ENCODE peak calls at places on chromosomes 11 and 22, in seven cellular contexts. One of them, this sample, is unnamed.

GRCh38 chr22:43356881-43357280 is 13.7 kb upstream of the SCUBE1 start:
- DNase-seq in esophagus squamous epithelium: no peak
- DNase-seq in NB4: no peak
- DNase-seq in upper lobe of left lung: no peak
- DNase-seq in GM12891: no peak
- DNase-seq in esophagus muscularis mucosa: no peak
- DNase-seq in body of pancreas: no peak
- DNase-seq in this sample: no peak

GRCh38 chr11:57527056-57527631 is 3.4 kb downstream of the TIMM10 start:
- DNase-seq in esophagus squamous epithelium: no peak
- DNase-seq in NB4: peak; percentile 77
- DNase-seq in upper lobe of left lung: peak; percentile 77
- DNase-seq in GM12891: no peak
- DNase-seq in esophagus muscularis mucosa: peak; percentile 93
- DNase-seq in body of pancreas: peak; percentile 83
- DNase-seq in this sample: no peak

GRCh38 chr11:35937751-35938150 is 6.1 kb upstream of the LDLRAD3 start:
- DNase-seq in esophagus squamous epithelium: no peak
- DNase-seq in NB4: no peak
- DNase-seq in upper lobe of left lung: no peak
- DNase-seq in GM12891: no peak
- DNase-seq in esophagus muscularis mucosa: no peak
- DNase-seq in body of pancreas: no peak
- DNase-seq in this sample: no peak

GRCh38 chr22:45272498-45272897 is 12.3 kb upstream of the UPK3A start:
- DNase-seq in esophagus squamous epithelium: no peak
- DNase-seq in NB4: no peak
- DNase-seq in upper lobe of left lung: no peak
- DNase-seq in GM12891: no peak
- DNase-seq in esophagus muscularis mucosa: no peak
- DNase-seq in body of pancreas: no peak
- DNase-seq in this sample: no peak

GRCh38 chr11:13216019-13217006 is 61.3 kb upstream of the BMAL1 start:
- DNase-seq in esophagus squamous epithelium: no peak
- DNase-seq in NB4: peak; percentile 86
- DNase-seq in upper lobe of left lung: no peak
- DNase-seq in GM12891: no peak
- DNase-seq in esophagus muscularis mucosa: no peak
- DNase-seq in body of pancreas: peak; percentile 10
- DNase-seq in this sample: peak; percentile 84

GRCh38 chr22:46122511-46122971 is 27.8 kb upstream of the PPARA start:
- DNase-seq in esophagus squamous epithelium: no peak
- DNase-seq in NB4: peak; percentile 74
- DNase-seq in upper lobe of left lung: peak; percentile 74
- DNase-seq in GM12891: peak; percentile 95
- DNase-seq in esophagus muscularis mucosa: no peak
- DNase-seq in body of pancreas: peak; percentile 71
- DNase-seq in this sample: peak; percentile 62

GRCh38 chr11:86575208-86575855 is 97.1 kb downstream of the ME3 start:
- DNase-seq in esophagus squamous epithelium: no peak
- DNase-seq in NB4: no peak
- DNase-seq in upper lobe of left lung: no peak
- DNase-seq in GM12891: no peak
- DNase-seq in esophagus muscularis mucosa: no peak
- DNase-seq in body of pancreas: no peak
- DNase-seq in this sample: no peak

GRCh38 chr11:106998644-106999043 is 19.6 kb downstream of the GUCY1A2 start:
- DNase-seq in esophagus squamous epithelium: no peak
- DNase-seq in NB4: no peak
- DNase-seq in upper lobe of left lung: no peak
- DNase-seq in GM12891: no peak
- DNase-seq in esophagus muscularis mucosa: no peak
- DNase-seq in body of pancreas: no peak
- DNase-seq in this sample: no peak

GRCh38 chr11:128771102-128771501 is 77.2 kb downstream of the FLI1 start:
- DNase-seq in esophagus squamous epithelium: no peak
- DNase-seq in NB4: no peak
- DNase-seq in upper lobe of left lung: no peak
- DNase-seq in GM12891: no peak
- DNase-seq in esophagus muscularis mucosa: no peak
- DNase-seq in body of pancreas: no peak
- DNase-seq in this sample: no peak

GRCh38 chr11:71447791-71448256 is 369 bp downstream of the DHCR7 start:
- DNase-seq in esophagus squamous epithelium: no peak
- DNase-seq in NB4: peak; percentile 44
- DNase-seq in upper lobe of left lung: peak; percentile 32
- DNase-seq in GM12891: no peak
- DNase-seq in esophagus muscularis mucosa: no peak
- DNase-seq in body of pancreas: no peak
- DNase-seq in this sample: no peak

GRCh38 chr11:12784987-12785386 is 110.8 kb downstream of the TEAD1 start:
- DNase-seq in esophagus squamous epithelium: no peak
- DNase-seq in NB4: no peak
- DNase-seq in upper lobe of left lung: no peak
- DNase-seq in GM12891: no peak
- DNase-seq in esophagus muscularis mucosa: no peak
- DNase-seq in body of pancreas: no peak
- DNase-seq in this sample: no peak

GRCh38 chr11:75096456-75097172 is at the start of gene OR2AT4:
- DNase-seq in esophagus squamous epithelium: no peak
- DNase-seq in NB4: no peak
- DNase-seq in upper lobe of left lung: no peak
- DNase-seq in GM12891: no peak
- DNase-seq in esophagus muscularis mucosa: no peak
- DNase-seq in body of pancreas: no peak
- DNase-seq in this sample: no peak
- TF ChIP-seq POLR2A in esophagus squamous epithelium: no peak
- TF ChIP-seq POLR2A in NB4: no peak
- TF ChIP-seq POLR2A in upper lobe of left lung: no peak
- TF ChIP-seq POLR2A in GM12891: no peak
- TF ChIP-seq POLR2A in esophagus muscularis mucosa: no peak
- TF ChIP-seq POLR2A in body of pancreas: no peak
- TF ChIP-seq POLR2A in this sample: no peak

DNA sequence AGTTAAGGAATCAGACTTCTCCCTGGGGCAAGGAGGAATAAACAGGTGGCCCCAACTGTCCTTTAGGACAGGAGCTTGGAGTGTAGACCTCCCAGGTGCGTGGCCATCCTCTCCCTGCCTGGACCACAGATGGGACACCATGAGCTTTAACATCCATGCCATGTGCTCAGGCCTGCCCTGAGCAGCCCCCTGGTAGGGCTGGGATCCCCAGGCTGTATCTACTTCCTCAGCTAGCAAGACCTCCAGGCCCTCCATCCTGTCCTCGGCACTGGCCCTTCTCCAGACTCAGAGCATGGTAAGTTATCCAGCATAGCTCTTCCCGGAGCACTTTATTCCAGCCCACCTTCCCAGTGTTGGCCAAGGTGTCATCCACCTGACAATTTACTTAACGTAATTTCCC is 5.7 kb downstream of the CD6 start:
- DNase-seq in esophagus squamous epithelium: no peak
- DNase-seq in NB4: no peak
- DNase-seq in upper lobe of left lung: no peak
- DNase-seq in GM12891: no peak
- DNase-seq in esophagus muscularis mucosa: no peak
- DNase-seq in body of pancreas: no peak
- DNase-seq in this sample: no peak
- TF ChIP-seq POLR2A in esophagus squamous epithelium: no peak
- TF ChIP-seq POLR2A in NB4: no peak
- TF ChIP-seq POLR2A in upper lobe of left lung: no peak
- TF ChIP-seq POLR2A in GM12891: no peak
- TF ChIP-seq POLR2A in esophagus muscularis mucosa: no peak
- TF ChIP-seq POLR2A in body of pancreas: no peak
- TF ChIP-seq POLR2A in this sample: no peak

DNA sequence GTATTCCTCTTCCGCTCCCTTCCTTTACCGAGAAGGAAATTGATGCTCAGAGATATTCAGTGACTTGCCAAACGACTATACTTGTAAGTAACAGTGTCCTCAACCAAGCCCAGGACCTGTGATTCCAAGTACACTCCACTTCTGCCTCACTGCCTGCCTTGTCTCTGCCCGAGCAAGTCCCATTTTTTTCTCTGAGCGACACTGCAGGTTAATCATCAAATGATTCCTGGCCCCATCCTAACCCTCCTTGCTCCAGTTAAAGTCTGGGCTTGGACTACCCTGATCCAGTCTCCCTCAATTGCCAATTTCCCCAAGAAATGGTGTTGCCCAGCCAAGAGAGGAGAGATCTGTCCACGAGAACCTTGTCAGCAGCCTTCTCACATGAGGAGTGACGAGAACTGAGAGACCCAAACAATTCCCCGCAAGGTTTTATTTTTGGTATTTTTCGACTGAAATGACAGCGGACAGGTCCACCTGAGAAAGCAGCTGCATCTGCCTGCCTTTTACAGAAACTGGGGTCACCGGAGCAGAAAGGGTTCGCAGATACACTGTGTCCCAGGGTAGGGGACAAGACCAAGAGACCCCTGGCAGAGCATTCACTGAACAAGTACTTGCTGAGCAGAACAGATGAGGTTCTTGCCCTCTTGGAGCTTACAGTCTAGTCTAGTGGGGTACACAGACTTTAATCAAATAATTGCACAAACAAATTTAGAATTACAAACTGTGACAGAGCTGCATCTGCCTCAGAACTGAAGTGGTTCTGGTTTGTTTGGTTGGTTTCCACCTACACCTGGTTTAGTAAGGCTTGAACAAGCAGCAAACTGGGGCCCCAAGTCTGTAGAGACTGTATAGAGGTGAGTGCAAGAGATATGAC is 11.4 kb downstream of the POU2AF1 start:
- DNase-seq in esophagus squamous epithelium: no peak
- DNase-seq in NB4: no peak
- DNase-seq in upper lobe of left lung: no peak
- DNase-seq in GM12891: no peak
- DNase-seq in esophagus muscularis mucosa: no peak
- DNase-seq in body of pancreas: no peak
- DNase-seq in this sample: no peak
- TF ChIP-seq POLR2A in esophagus squamous epithelium: no peak
- TF ChIP-seq POLR2A in NB4: no peak
- TF ChIP-seq POLR2A in upper lobe of left lung: no peak
- TF ChIP-seq POLR2A in GM12891: no peak
- TF ChIP-seq POLR2A in esophagus muscularis mucosa: no peak
- TF ChIP-seq POLR2A in body of pancreas: no peak
- TF ChIP-seq POLR2A in this sample: no peak

GRCh38 chr11:60984149-60984548 is 12.7 kb downstream of the CD6 start:
- DNase-seq in esophagus squamous epithelium: no peak
- DNase-seq in NB4: no peak
- DNase-seq in upper lobe of left lung: no peak
- DNase-seq in GM12891: no peak
- DNase-seq in esophagus muscularis mucosa: no peak
- DNase-seq in body of pancreas: no peak
- DNase-seq in this sample: no peak

GRCh38 chr11:60985501-60985900 is 14.0 kb downstream of the CD6 start:
- DNase-seq in esophagus squamous epithelium: no peak
- DNase-seq in NB4: no peak
- DNase-seq in upper lobe of left lung: no peak
- DNase-seq in GM12891: no peak
- DNase-seq in esophagus muscularis mucosa: no peak
- DNase-seq in body of pancreas: no peak
- DNase-seq in this sample: no peak

GRCh38 chr11:60982184-60982583 is 10.7 kb downstream of the CD6 start:
- DNase-seq in esophagus squamous epithelium: no peak
- DNase-seq in NB4: no peak
- DNase-seq in upper lobe of left lung: no peak
- DNase-seq in GM12891: no peak
- DNase-seq in esophagus muscularis mucosa: no peak
- DNase-seq in body of pancreas: no peak
- DNase-seq in this sample: no peak

GRCh38 chr11:60985991-60986915 is 14.8 kb downstream of the CD6 start:
- DNase-seq in esophagus squamous epithelium: no peak
- DNase-seq in NB4: peak; percentile 68
- DNase-seq in upper lobe of left lung: peak; percentile 62
- DNase-seq in GM12891: no peak
- DNase-seq in esophagus muscularis mucosa: no peak
- DNase-seq in body of pancreas: peak; percentile 69
- DNase-seq in this sample: peak; percentile 54

DNA sequence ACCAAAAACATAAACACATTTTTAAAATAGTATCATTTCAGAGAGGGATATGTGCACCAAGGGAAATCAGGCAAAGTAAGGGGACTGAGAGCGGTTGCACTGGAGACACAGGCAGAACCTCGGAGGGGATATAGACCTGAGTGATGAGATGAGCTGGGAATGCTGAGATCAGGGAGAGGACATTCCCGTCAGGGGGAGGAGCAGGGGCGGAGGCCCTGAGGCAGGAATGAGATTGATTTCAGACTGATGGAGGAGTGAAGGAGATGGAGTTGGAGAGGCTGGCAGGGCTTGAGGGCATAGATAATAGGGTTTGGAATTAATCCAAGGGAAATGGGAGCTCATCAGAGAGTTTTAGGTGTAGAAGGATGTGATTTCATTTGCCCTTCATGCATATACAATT is 13.1 kb downstream of the CD6 start:
- DNase-seq in esophagus squamous epithelium: no peak
- DNase-seq in NB4: no peak
- DNase-seq in upper lobe of left lung: no peak
- DNase-seq in GM12891: no peak
- DNase-seq in esophagus muscularis mucosa: no peak
- DNase-seq in body of pancreas: no peak
- DNase-seq in this sample: no peak
- TF ChIP-seq POLR2A in esophagus squamous epithelium: no peak
- TF ChIP-seq POLR2A in NB4: no peak
- TF ChIP-seq POLR2A in upper lobe of left lung: no peak
- TF ChIP-seq POLR2A in GM12891: no peak
- TF ChIP-seq POLR2A in esophagus muscularis mucosa: no peak
- TF ChIP-seq POLR2A in body of pancreas: no peak
- TF ChIP-seq POLR2A in this sample: no peak

GRCh38 chr11:77252555-77253270 is 48.8 kb downstream of the GDPD4 start:
- DNase-seq in esophagus squamous epithelium: no peak
- DNase-seq in NB4: no peak
- DNase-seq in upper lobe of left lung: no peak
- DNase-seq in GM12891: no peak
- DNase-seq in esophagus muscularis mucosa: no peak
- DNase-seq in body of pancreas: no peak
- DNase-seq in this sample: no peak
- TF ChIP-seq POLR2A in esophagus squamous epithelium: no peak
- TF ChIP-seq POLR2A in NB4: no peak
- TF ChIP-seq POLR2A in upper lobe of left lung: no peak
- TF ChIP-seq POLR2A in GM12891: no peak
- TF ChIP-seq POLR2A in esophagus muscularis mucosa: no peak
- TF ChIP-seq POLR2A in body of pancreas: no peak
- TF ChIP-seq POLR2A in this sample: no peak

GRCh38 chr22:19605508-19606331 is 81.5 kb upstream of the CLDN5 start:
- DNase-seq in esophagus squamous epithelium: no peak
- DNase-seq in NB4: no peak
- DNase-seq in upper lobe of left lung: no peak
- DNase-seq in GM12891: no peak
- DNase-seq in esophagus muscularis mucosa: no peak
- DNase-seq in body of pancreas: no peak
- DNase-seq in this sample: no peak
- TF ChIP-seq POLR2A in esophagus squamous epithelium: no peak
- TF ChIP-seq POLR2A in NB4: no peak
- TF ChIP-seq POLR2A in upper lobe of left lung: no peak
- TF ChIP-seq POLR2A in GM12891: no peak
- TF ChIP-seq POLR2A in esophagus muscularis mucosa: no peak
- TF ChIP-seq POLR2A in body of pancreas: no peak
- TF ChIP-seq POLR2A in this sample: no peak